ENCODE peak calls at places on chromosomes 12 and 14, in nine cellular contexts. R, T, Y, F, E, C, K, W and N are unnamed samples. For H3K9me3, the result is how much of the 10 kb centered on the place peaks cover.

GRCh38 chr14:95993768-95994592 is 45.2 kb upstream of the C14orf132 start:
- DNase-seq in R (peak), T (no peak), Y (no peak), F (peak), E (peak), C (peak), K (no peak), W (no peak), N (peak)

GRCh38 chr14:77273796-77274195 is 2.8 kb upstream of the NGB start:
- DNase-seq in R (no peak), T (no peak), Y (no peak), F (no peak), E (no peak), C (no peak), K (no peak), W (no peak), N (no peak)

GRCh38 chr12:6332459-6332858 is 9.4 kb downstream of the TNFRSF1A start:
- DNase-seq in R (peak), T (no peak), Y (no peak), F (no peak), E (no peak), C (no peak), K (no peak), W (no peak), N (no peak)

GRCh38 chr14:32382704-32383103 is 53.6 kb downstream of the AKAP6 start:
- DNase-seq in R (peak), T (no peak), Y (no peak), F (peak), E (no peak), C (peak), K (no peak), W (no peak), N (no peak)

GRCh38 chr14:97408937-97409860 is 612.0 kb downstream of the VRK1 start:
- DNase-seq in R (no peak), T (no peak), Y (no peak), F (no peak), E (no peak), C (no peak), K (no peak), W (no peak), N (no peak)

GRCh38 chr12:7905071-7905470 is 30.9 kb downstream of the SLC2A3 start:
- DNase-seq in R (no peak), T (no peak), Y (no peak), F (no peak), E (no peak), C (no peak), K (no peak), W (no peak), N (no peak)

GRCh38 chr14:35050652-35051051 is 4.6 kb downstream of the FAM177A1 start:
- DNase-seq in R (peak), T (no peak), Y (no peak), F (no peak), E (no peak), C (no peak), K (no peak), W (no peak), N (no peak)

GRCh38 chr12:65561798-65562382 is 262.4 kb upstream of the HMGA2 start:
- DNase-seq in R (no peak), T (no peak), Y (no peak), F (no peak), E (peak), C (no peak), K (no peak), W (no peak), N (no peak)

GRCh38 chr12:97300431-97300830 is 162.2 kb upstream of the RMST start:
- DNase-seq in R (no peak), T (no peak), Y (no peak), F (no peak), E (no peak), C (no peak), K (no peak), W (no peak), N (no peak)

GRCh38 chr12:113259499-113259953 is 38.3 kb downstream of the TPCN1 start:
- DNase-seq in R (no peak), T (peak), Y (peak), F (peak), E (no peak), C (no peak), K (peak), W (no peak), N (peak)

GRCh38 chr12:3200032-3200617 is 122.9 kb downstream of the TSPAN9 start:
- DNase-seq in R (peak), T (no peak), Y (no peak), F (peak), E (no peak), C (peak), K (peak), W (no peak), N (peak)

GRCh38 chr12:28051516-28052456 is 79.3 kb upstream of the PTHLH start:
- DNase-seq in R (no peak), T (no peak), Y (no peak), F (no peak), E (no peak), C (no peak), K (no peak), W (no peak), N (no peak)

GRCh38 chr14:91253795-91254323 is 9.4 kb upstream of the GPR68 start:
- DNase-seq in R (no peak), T (no peak), Y (no peak), F (peak), E (no peak), C (no peak), K (no peak), W (no peak), N (no peak)

GRCh38 chr12:127054531-127054930 is 1212.4 kb upstream of the TMEM132C start:
- DNase-seq in R (no peak), T (no peak), Y (no peak), F (no peak), E (no peak), C (no peak), K (no peak), W (no peak), N (no peak)

GRCh38 chr14:64873506-64874220 is 6.0 kb downstream of the SPTB start:
- DNase-seq in R (no peak), T (no peak), Y (no peak), F (no peak), E (no peak), C (no peak), K (no peak), W (no peak), N (no peak)

GRCh38 chr14:23079716-23080115 is 15.2 kb downstream of the ACIN1 start:
- DNase-seq in R (no peak), T (no peak), Y (no peak), F (no peak), E (no peak), C (no peak), K (no peak), W (no peak), N (no peak)

GRCh38 chr12:96061323-96061722 is 25.9 kb upstream of the LTA4H start:
- DNase-seq in R (no peak), T (no peak), Y (no peak), F (no peak), E (no peak), C (no peak), K (no peak), W (no peak), N (no peak)

GRCh38 chr14:106372870-106373657 is 846.7 kb downstream of the TMEM121 start:
- DNase-seq in R (peak), T (peak), Y (no peak), F (peak), E (no peak), C (no peak), K (peak), W (peak), N (peak)

GRCh38 chr12:90970471-90970870 is 15.5 kb upstream of the CCER1 start:
- DNase-seq in R (peak), T (no peak), Y (no peak), F (no peak), E (no peak), C (no peak), K (no peak), W (no peak), N (no peak)

GRCh38 chr12:10634427-10634826 is 21.0 kb upstream of the MAGOHB start:
- DNase-seq in R (no peak), T (no peak), Y (no peak), F (no peak), E (no peak), C (no peak), K (no peak), W (no peak), N (no peak)

GRCh38 chr14:99259327-99259726 is 12.7 kb downstream of the BCL11B start:
- DNase-seq in R (no peak), T (no peak), Y (no peak), F (no peak), E (no peak), C (no peak), K (no peak), W (no peak), N (no peak)

GRCh38 chr14:70649803-70650202 is 8.1 kb downstream of the TTC9 start:
- DNase-seq in R (no peak), T (no peak), Y (no peak), F (no peak), E (no peak), C (no peak), K (no peak), W (no peak), N (no peak)

GRCh38 chr12:25825494-25825893 is 133.0 kb upstream of the RASSF8 start:
- DNase-seq in R (no peak), T (no peak), Y (no peak), F (no peak), E (no peak), C (no peak), K (no peak), W (no peak), N (no peak)
- TF ChIP-seq CTCF in R (no peak), T (no peak), Y (no peak), F (no peak), E (peak), C (no peak), K (no peak), W (no peak), N (no peak)

GRCh38 chr14:80136358-80136757 is 74.9 kb downstream of the DIO2 start:
- DNase-seq in R (peak), T (peak), Y (no peak), F (no peak), E (no peak), C (peak), K (no peak), W (no peak), N (peak)

GRCh38 chr14:80133457-80133856 is 77.8 kb downstream of the DIO2 start:
- DNase-seq in R (no peak), T (no peak), Y (no peak), F (no peak), E (no peak), C (no peak), K (no peak), W (no peak), N (peak)

GRCh38 chr14:80134321-80134720 is 77.0 kb downstream of the DIO2 start:
- DNase-seq in R (no peak), T (no peak), Y (no peak), F (no peak), E (no peak), C (no peak), K (no peak), W (no peak), N (no peak)

DNA sequence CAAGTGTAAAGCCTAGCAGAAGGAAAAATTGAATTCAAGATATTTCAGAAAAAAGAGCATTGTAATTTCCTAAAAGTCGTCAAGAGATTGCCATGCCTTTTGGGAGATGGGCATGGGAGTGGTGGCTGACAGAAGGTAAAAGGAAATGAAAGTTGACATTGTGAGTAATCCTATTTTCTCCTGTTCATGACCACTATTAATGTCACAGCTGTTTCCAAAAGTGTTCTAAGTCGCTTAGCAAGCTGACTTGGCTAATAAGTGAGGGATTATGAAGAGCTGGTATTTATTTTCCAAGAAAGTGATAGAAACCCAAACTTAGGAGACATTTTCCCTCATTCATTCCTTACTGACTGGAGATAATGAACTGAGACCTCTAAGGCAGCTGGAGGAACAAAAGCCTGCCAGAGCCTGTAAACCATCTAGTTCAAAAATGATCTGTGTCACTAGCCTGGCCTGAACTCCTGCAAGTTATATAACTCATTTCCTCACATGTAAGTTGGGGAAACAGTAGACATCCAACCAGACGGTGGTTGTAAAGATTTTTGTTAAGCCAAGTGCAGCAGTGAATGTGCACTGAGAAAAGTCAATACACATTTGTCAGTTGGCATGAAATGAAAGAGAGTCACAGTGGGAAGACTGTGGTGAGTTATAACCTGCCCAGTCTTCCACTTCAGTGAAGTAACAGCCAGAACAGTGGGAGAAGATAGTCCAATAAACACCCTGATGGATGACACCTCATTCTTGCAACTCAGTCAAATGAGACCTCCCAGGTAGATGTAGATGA is 75.8 kb downstream of the DIO2 start:
- DNase-seq in R (no peak), T (no peak), Y (no peak), F (no peak), E (no peak), C (no peak), K (no peak), W (no peak), N (no peak)
- H3K9me3 ChIP-seq in R (under half), T (under half), Y (under half), F (under half), E (under half), C (under half), K (under half), W (under half), N (under half)

GRCh38 chr14:67357583-67358354 is 1.8 kb downstream of the ATP6V1D start:
- DNase-seq in R (no peak), T (no peak), Y (no peak), F (no peak), E (no peak), C (no peak), K (no peak), W (no peak), N (no peak)

GRCh38 chr14:67360469-67361206 is 510 bp downstream of the EIF2S1 start:
- DNase-seq in R (no peak), T (no peak), Y (no peak), F (no peak), E (no peak), C (no peak), K (no peak), W (no peak), N (no peak)

GRCh38 chr14:67358914-67359313 is 690 bp downstream of the ATP6V1D start:
- DNase-seq in R (no peak), T (no peak), Y (no peak), F (peak), E (no peak), C (peak), K (no peak), W (no peak), N (no peak)

GRCh38 chr14:67359319-67359774 is 257 bp downstream of the ATP6V1D start:
- DNase-seq in R (no peak), T (no peak), Y (peak), F (peak), E (peak), C (peak), K (no peak), W (no peak), N (no peak)

DNA sequence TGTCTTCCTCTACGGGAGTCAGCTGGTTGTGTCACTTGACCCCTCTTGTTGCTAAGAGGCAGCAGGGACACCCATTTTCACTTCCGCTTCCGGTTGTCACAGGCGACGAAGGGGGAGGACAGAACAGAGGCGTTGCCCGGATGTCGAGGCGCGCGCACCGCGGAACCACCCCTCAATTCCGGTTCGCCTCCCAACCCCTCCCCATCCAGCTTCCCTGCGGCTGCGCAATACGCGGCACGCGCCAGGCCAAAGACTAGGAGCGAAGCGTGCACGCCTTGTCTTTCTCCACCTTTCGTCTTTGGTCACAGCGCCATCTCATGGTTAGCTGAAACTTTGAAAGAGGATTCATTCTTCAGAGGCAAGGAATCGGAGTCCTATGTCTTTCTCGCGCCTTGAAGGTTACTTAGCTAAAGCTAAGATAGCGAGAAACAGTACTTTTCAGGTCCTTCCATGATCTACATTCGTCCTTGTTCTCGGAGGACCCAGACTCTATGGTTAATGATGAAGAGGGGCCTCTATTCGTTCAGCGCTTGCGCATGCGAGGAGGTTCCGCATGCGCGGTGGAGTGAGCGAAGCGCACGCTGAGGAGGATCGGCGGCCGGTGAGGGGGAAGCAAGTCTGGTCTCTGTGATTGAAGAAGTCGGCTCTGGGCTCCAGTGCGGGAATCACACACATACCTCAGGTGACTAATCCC is at the start of the genes ATP6V1D and EIF2S1:
- DNase-seq in R (peak), T (peak), Y (peak), F (peak), E (peak), C (peak), K (peak), W (peak), N (peak)
- TF ChIP-seq CTCF in R (peak), T (peak), Y (peak), F (peak), E (peak), C (peak), K (peak), W (peak), N (peak)

GRCh38 chr12:103830730-103831320 is 10.2 kb downstream of the NT5DC3 start:
- DNase-seq in R (no peak), T (no peak), Y (no peak), F (no peak), E (no peak), C (no peak), K (no peak), W (no peak), N (no peak)

GRCh38 chr12:103834897-103835390 is 6.1 kb downstream of the NT5DC3 start:
- DNase-seq in R (no peak), T (no peak), Y (no peak), F (no peak), E (no peak), C (no peak), K (no peak), W (no peak), N (no peak)

GRCh38 chr12:103833891-103834290 is 7.1 kb downstream of the NT5DC3 start:
- DNase-seq in R (no peak), T (no peak), Y (no peak), F (no peak), E (no peak), C (peak), K (no peak), W (no peak), N (no peak)

GRCh38 chr12:103832048-103832798 is 8.8 kb downstream of the NT5DC3 start:
- DNase-seq in R (no peak), T (no peak), Y (no peak), F (no peak), E (no peak), C (no peak), K (no peak), W (no peak), N (no peak)

DNA sequence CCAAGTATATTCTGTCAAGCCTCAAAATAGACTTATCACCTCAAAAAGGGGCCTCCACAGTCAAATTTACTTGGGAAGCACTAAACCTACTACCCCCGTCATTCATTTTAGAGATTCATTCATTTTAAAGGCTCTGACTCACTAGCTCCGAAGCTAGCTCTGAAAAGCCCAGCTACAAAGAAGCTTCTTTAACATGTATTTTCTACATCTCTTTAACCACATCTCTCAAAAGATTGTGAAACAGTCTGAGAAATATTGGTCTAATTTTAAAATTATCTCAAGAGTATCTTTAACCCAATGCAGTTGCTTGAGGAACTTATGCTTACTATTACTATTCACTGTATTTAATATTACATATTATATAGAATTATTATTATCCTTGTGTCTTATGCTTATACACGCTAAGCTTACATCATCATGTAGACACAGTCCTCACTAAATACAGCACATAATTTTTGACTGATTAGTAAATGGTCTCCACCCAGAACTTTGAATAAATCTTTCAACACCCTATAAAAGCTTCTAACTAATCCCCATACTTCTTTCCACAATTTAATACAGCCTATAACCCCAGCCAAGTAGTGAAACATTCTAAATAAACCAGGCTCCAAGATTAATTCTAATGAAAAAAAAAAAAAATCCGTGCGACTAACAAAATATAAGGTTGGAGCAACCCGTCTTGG is 7.8 kb downstream of the NT5DC3 start:
- DNase-seq in R (no peak), T (no peak), Y (no peak), F (no peak), E (no peak), C (no peak), K (no peak), W (no peak), N (no peak)
- H3K9me3 ChIP-seq in R (under half), T (under half), Y (under half), F (under half), E (under half), C (under half), K (under half), W (under half), N (under half)

DNA sequence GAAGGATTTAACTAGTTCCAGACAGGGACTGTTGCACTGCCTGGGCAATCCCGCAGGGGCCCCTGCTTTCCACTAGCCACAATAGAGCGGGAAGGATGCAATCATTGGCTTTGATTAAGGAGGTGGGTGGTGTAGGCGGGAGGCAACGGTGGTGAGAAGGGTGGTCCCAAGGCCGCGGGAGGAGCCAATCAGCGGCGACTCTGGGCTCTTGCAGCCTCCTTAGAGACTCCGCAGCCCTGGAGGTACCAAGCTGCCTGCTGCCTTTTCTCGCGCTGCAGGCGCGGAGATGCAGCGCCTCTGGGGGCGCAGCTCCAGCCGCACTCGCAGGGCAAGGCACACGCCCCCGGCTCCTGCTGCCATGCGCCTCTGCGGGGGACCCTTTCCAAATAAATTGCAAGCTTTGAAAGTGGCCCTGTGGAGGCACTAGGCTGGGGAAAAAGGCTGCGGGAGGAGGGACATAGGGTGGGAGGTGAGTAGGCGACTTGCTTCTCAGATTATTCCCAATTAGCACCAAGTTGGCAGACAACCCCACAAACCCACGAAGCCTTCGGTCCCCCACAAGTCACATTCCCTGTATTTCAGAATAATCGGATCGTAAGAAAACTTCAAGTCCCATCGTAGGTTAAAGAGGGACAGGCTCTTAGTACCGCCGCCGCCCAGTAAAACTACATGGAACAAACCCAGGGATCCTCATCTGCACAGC is 860 bp upstream of the KCNA1 start:
- DNase-seq in R (no peak), T (no peak), Y (peak), F (peak), E (no peak), C (peak), K (no peak), W (no peak), N (no peak)
- TF ChIP-seq CTCF in R (no peak), T (no peak), Y (no peak), F (peak), E (no peak), C (peak), K (no peak), W (no peak), N (no peak)